ENCODE peak calls at places on chromosomes 7 and 10, in six cellular contexts. R, O, A, B, Y and L are unnamed samples.

GRCh38 chr10:1678084-1678483 is 59.2 kb downstream of the ADARB2 start:
- DNase-seq in Y (no peak), R (no peak), O (no peak), B (no peak), A (no peak), L (no peak)

GRCh38 chr10:101817542-101818118 is 614 bp downstream of the OGA start:
- DNase-seq in Y (no peak), A (no peak), R (no peak), O (no peak), B (no peak), L (peak; percentile 52)

GRCh38 chr10:53690556-53691240 is 918.1 kb upstream of the MBL2 start:
- DNase-seq in B (peak; percentile 35), R (no peak), O (no peak), Y (no peak), A (no peak), L (peak; percentile 43)

GRCh38 chr7:68511281-68511680 is 1087.0 kb upstream of the AUTS2 start:
- DNase-seq in A (no peak), O (no peak), B (peak; percentile 7), R (no peak), Y (no peak), L (peak; percentile 83)

GRCh38 chr10:59708816-59709471 is 706 bp downstream of the SLC16A9 start:
- DNase-seq in A (no peak), O (no peak), Y (no peak), B (peak; percentile 64), R (no peak), L (peak; percentile 60)

GRCh38 chr10:72340510-72340895 is 14.2 kb downstream of the DNAJB12 start:
- DNase-seq in B (peak; percentile 73), O (peak; percentile 62), Y (no peak), A (peak; percentile 3), R (peak; percentile 68), L (peak; percentile 43)

GRCh38 chr7:91632234-91632947 is 248.1 kb downstream of the MTERF1 start:
- DNase-seq in A (no peak), B (no peak), Y (no peak), R (no peak), O (no peak), L (peak; percentile 69)

GRCh38 chr10:33193867-33194521 is 140.5 kb downstream of the NRP1 start:
- DNase-seq in B (no peak), A (no peak), Y (no peak), R (no peak), O (no peak), L (no peak)

GRCh38 chr7:64849250-64849923 is 53.7 kb upstream of the ZNF273 start:
- DNase-seq in A (peak; percentile 68), Y (no peak), B (peak; percentile 0), R (no peak), O (peak; percentile 43), L (peak; percentile 67)